ENCODE peak calls at places on chromosomes 2 and 18, in four cellular contexts. Z, T, Q and F are unnamed samples.

GRCh38 chr2:23077599-23077998 is 307.4 kb upstream of the KLHL29 start:
- DNase-seq in Z (no peak), T (no peak), Q (no peak), F (no peak)

GRCh38 chr2:201994973-201995638 is 38.5 kb upstream of the FZD7 start:
- DNase-seq in Z (no peak), T (no peak), Q (no peak), F (no peak)

GRCh38 chr2:235779444-235779896 is 285.6 kb downstream of the AGAP1 start:
- DNase-seq in Z (peak; percentile 55), T (peak; percentile 70), Q (no peak), F (peak; percentile 64)

GRCh38 chr2:173652311-173652710 is 297.6 kb downstream of the CDCA7 start:
- DNase-seq in Z (no peak), T (peak; percentile 60), Q (no peak), F (peak; percentile 93)

GRCh38 chr2:9179572-9180201 is 26.9 kb upstream of the ASAP2 start:
- DNase-seq in Z (no peak), T (peak; percentile 69), Q (no peak), F (peak; percentile 90)

GRCh38 chr2:154700142-154700541 is 1.6 kb downstream of the KCNJ3 start:
- DNase-seq in Z (no peak), T (no peak), Q (no peak), F (no peak)

GRCh38 chr2:75698928-75699327 is 11.8 kb downstream of the GCFC2 start:
- DNase-seq in Z (no peak), T (no peak), Q (no peak), F (peak; percentile 38)

GRCh38 chr2:208134928-208135586 is 5.4 kb upstream of the CRYGC start:
- DNase-seq in Z (no peak), T (no peak), Q (no peak), F (no peak)

GRCh38 chr2:64524604-64525322 is 635 bp downstream of the AFTPH start:
- DNase-seq in Z (no peak), T (peak; percentile 26), Q (no peak), F (peak; percentile 7)

GRCh38 chr2:200469708-200470600 is 39.9 kb downstream of the KCTD18 start:
- DNase-seq in Z (no peak), T (no peak), Q (no peak), F (no peak)

GRCh38 chr2:188808921-188809320 is 165.3 kb upstream of the COL3A1 start:
- DNase-seq in Z (no peak), T (no peak), Q (no peak), F (peak; percentile 88)

GRCh38 chr2:27681844-27682243 is 18.2 kb downstream of the SLC4A1AP start:
- DNase-seq in Z (no peak), T (no peak), Q (no peak), F (peak; percentile 51)

GRCh38 chr2:191401287-191401686 is 156.1 kb downstream of the MYO1B start:
- DNase-seq in Z (no peak), T (no peak), Q (no peak), F (peak; percentile 56)

GRCh38 chr2:86825020-86825727 is 34.5 kb upstream of the CD8A start:
- DNase-seq in Z (no peak), T (no peak), Q (no peak), F (no peak)

GRCh38 chr18:75362435-75362834 is 65.1 kb downstream of the SMIM21 start:
- DNase-seq in Z (no peak), T (no peak), Q (no peak), F (no peak)

GRCh38 chr18:57997820-57998219 is 46.2 kb upstream of the NEDD4L start:
- DNase-seq in Z (no peak), T (no peak), Q (no peak), F (no peak)

GRCh38 chr18:48688961-48689360 is 150.1 kb downstream of the CTIF start:
- DNase-seq in Z (no peak), T (no peak), Q (no peak), F (no peak)

GRCh38 chr18:66603941-66604627 is at the start of gene CDH19:
- DNase-seq in Z (no peak), T (no peak), Q (no peak), F (no peak)

GRCh38 chr2:101406867-101407266 is 19.6 kb upstream of the CREG2 start:
- DNase-seq in Z (no peak), T (no peak), Q (no peak), F (peak; percentile 97)

GRCh38 chr2:57296795-57297517 is 749.6 kb upstream of the VRK2 start:
- DNase-seq in Z (no peak), T (no peak), Q (no peak), F (no peak)

GRCh38 chr18:63783394-63783793 is 8.2 kb downstream of the SERPINB7 start:
- DNase-seq in Z (no peak), T (no peak), Q (no peak), F (no peak)

GRCh38 chr18:22552899-22553460 is 135.3 kb upstream of the CTAGE1 start:
- DNase-seq in Z (no peak), T (no peak), Q (no peak), F (no peak)

GRCh38 chr2:74597456-74597855 is 42.9 kb downstream of the DOK1 start:
- DNase-seq in Z (no peak), T (no peak), Q (no peak), F (no peak)

GRCh38 chr2:38174646-38175096 is 98.7 kb upstream of the CYP1B1 start:
- DNase-seq in Z (no peak), T (no peak), Q (no peak), F (peak; percentile 98)

GRCh38 chr2:236113425-236113824 is 54.8 kb downstream of the GBX2 start:
- DNase-seq in Z (no peak), T (no peak), Q (no peak), F (no peak)

GRCh38 chr2:239522740-239523119 is 121.9 kb upstream of the HDAC4 start:
- DNase-seq in Z (no peak), T (no peak), Q (no peak), F (no peak)

GRCh38 chr2:66440011-66440542 is 5.2 kb downstream of the MEIS1 start:
- DNase-seq in Z (no peak), T (no peak), Q (no peak), F (no peak)

GRCh38 chr18:2597639-2598038 is 26.3 kb downstream of the NDC80 start:
- DNase-seq in Z (no peak), T (no peak), Q (no peak), F (no peak)

GRCh38 chr2:197863744-197864143 is 59.4 kb downstream of the PLCL1 start:
- DNase-seq in Z (no peak), T (no peak), Q (no peak), F (no peak)

GRCh38 chr2:64404002-64404731 is 49.8 kb upstream of the LGALSL start:
- DNase-seq in Z (no peak), T (no peak), Q (no peak), F (peak; percentile 35)

GRCh38 chr2:85437488-85438290 is 19.2 kb downstream of the SH2D6 start:
- DNase-seq in Z (peak; percentile 84), T (peak; percentile 89), Q (no peak), F (peak; percentile 77)

GRCh38 chr2:85933753-85934594 is 45.2 kb upstream of the ST3GAL5 start:
- DNase-seq in Z (peak; percentile 73), T (no peak), Q (no peak), F (peak; percentile 92)

GRCh38 chr18:36265035-36265434 is 32.5 kb upstream of the FHOD3 start:
- DNase-seq in Z (no peak), T (no peak), Q (no peak), F (no peak)

GRCh38 chr2:238913931-238914647 is 66.2 kb downstream of the TWIST2 start:
- DNase-seq in Z (no peak), T (no peak), Q (no peak), F (no peak)

GRCh38 chr2:37379881-37380296 is 35.5 kb downstream of the QPCT start:
- DNase-seq in Z (no peak), T (no peak), Q (no peak), F (no peak)

GRCh38 chr2:1515073-1515430 is 101.8 kb downstream of the TPO start:
- DNase-seq in Z (no peak), T (no peak), Q (no peak), F (no peak)

GRCh38 chr2:182372661-182373060 is 54.2 kb downstream of the PDE1A start:
- DNase-seq in Z (no peak), T (peak; percentile 55), Q (no peak), F (peak; percentile 91)
- TF ChIP-seq ELK1 in Z (no peak), T (no peak), Q (no peak), F (no peak)

GRCh38 chr2:199460808-199461454 is 3.2 kb upstream of the SATB2 start:
- DNase-seq in Z (no peak), T (no peak), Q (no peak), F (no peak)
- TF ChIP-seq ELK1 in Z (no peak), T (no peak), Q (no peak), F (no peak)

GRCh38 chr2:96158554-96158940 is 13.3 kb upstream of the DUSP2 start:
- DNase-seq in Z (no peak), T (no peak), Q (no peak), F (no peak)

GRCh38 chr2:96156011-96156820 is 11.0 kb upstream of the DUSP2 start:
- DNase-seq in Z (no peak), T (no peak), Q (no peak), F (no peak)

GRCh38 chr2:96157649-96158553 is 12.7 kb upstream of the DUSP2 start:
- DNase-seq in Z (peak; percentile 93), T (no peak), Q (peak; percentile 76), F (no peak)

GRCh38 chr2:96159084-96159830 is 14.0 kb upstream of the DUSP2 start:
- DNase-seq in Z (no peak), T (no peak), Q (no peak), F (no peak)

DNA sequence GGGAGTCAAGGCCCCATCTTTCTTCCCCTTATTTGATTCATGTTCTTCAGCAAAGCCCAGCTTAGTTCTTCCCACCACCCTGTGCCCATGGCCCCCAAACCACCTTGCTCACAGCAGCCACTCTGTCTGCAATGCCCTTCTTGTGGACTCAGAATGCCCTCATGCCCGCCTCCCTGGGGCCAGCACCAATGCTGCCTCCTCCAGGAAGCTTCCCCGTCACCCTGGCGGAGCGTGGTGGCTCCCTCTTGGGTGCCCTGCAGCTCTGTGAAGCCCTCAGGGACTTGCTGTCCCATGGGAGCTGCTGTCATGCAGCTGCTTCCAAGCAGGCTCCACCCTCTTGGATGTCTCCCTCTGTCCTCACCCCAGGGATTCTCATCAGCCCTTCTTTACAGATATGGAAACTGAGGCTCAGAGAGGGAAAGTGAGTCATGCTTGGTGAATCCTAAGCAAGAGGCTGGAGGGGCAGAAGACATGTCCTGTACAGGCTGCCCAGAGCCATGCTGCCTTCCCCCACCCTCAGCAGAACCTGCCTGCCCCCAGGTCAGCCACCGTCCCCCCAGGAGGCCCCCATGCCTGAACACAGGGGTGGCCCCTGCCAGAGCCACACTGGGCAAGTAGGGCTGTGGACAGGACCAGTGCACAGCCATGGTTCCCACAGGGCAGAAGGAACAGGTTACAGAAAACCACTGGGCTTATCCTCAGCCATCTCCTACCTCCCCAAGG is 11.8 kb upstream of the DUSP2 start:
- DNase-seq in Z (no peak), T (no peak), Q (peak; percentile 71), F (no peak)
- TF ChIP-seq ELK1 in Z (no peak), T (no peak), Q (peak; percentile 39), F (no peak)

GRCh38 chr2:60484080-60484737 is 69.2 kb downstream of the BCL11A start:
- DNase-seq in Z (no peak), T (no peak), Q (no peak), F (peak; percentile 76)
- TF ChIP-seq ELK1 in Z (no peak), T (no peak), Q (no peak), F (no peak)

DNA sequence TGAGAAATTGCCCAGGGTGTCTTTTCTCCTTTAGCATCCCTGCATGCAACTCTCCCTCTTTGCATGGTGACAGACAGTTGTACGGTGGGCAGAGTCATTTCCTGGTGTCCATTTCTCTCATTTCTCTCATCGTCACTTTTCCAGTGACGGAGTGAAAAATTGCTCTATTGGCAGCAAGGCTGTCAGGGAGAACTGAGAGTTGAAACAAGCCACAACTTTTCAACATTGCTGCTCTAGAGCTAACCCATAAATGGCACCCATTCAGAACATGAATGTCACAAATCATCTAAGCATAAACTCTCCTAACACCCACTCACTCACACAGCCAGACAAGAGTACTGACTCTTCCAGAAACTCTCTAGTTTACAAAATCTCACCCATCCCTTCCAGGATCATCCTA is 55.7 kb downstream of the ZC3H8 start:
- DNase-seq in Z (no peak), T (no peak), Q (no peak), F (no peak)
- TF ChIP-seq ELK1 in Z (no peak), T (no peak), Q (no peak), F (no peak)